ENCODE peak calls at places on chromosomes 16 and 17, in seven cellular contexts. Y is SK-N-SH, D is GM12878, A is HCT116, B is K562, E is HepG2, O is H1. J is an unnamed sample.

GRCh38 chr16:75502916-75503605 is 7.8 kb upstream of the CHST6 start:
- DNase-seq in O (no peak), A (no peak), B (no peak), E (no peak), Y (no peak), D (no peak), J (no peak)

GRCh38 chr16:6602401-6602800 is 730.2 kb upstream of the RBFOX1 start:
- DNase-seq in O (no peak), A (no peak), D (no peak), B (no peak), Y (no peak), E (no peak), J (no peak)

GRCh38 chr16:82323171-82323570 is 153.1 kb upstream of the MPHOSPH6 start:
- DNase-seq in A (no peak), D (no peak), O (no peak), B (no peak), E (no peak), Y (no peak), J (no peak)

GRCh38 chr17:43601280-43602050 is 55.3 kb upstream of the ETV4 start:
- DNase-seq in A (no peak), B (no peak), D (no peak), E (no peak), Y (no peak), O (no peak), J (no peak)

GRCh38 chr16:14264560-14264959 is 193.4 kb downstream of the MRTFB start:
- DNase-seq in D (no peak), A (no peak), B (no peak), E (no peak), O (no peak), Y (no peak), J (no peak)

GRCh38 chr17:1462164-1463112 is 6.4 kb upstream of the CRK start:
- DNase-seq in A (no peak), O (no peak), Y (no peak), D (no peak), E (no peak), B (no peak), J (no peak)

GRCh38 chr17:35748323-35748960 is 4.6 kb downstream of the GAS2L2 start:
- DNase-seq in B (no peak), E (no peak), D (no peak), A (no peak), Y (peak; percentile 54), O (no peak), J (no peak)

GRCh38 chr16:52203096-52203495 is 343.8 kb downstream of the TOX3 start:
- DNase-seq in O (no peak), Y (no peak), A (no peak), B (no peak), E (no peak), D (no peak), J (no peak)

GRCh38 chr17:32275060-32276042 is 9.7 kb downstream of the RHBDL3 start:
- DNase-seq in O (no peak), A (peak; percentile 23), D (no peak), E (no peak), Y (peak; percentile 53), B (peak; percentile 83), J (no peak)

GRCh38 chr17:79606487-79606886 is 4.4 kb downstream of the RBFOX3 start:
- DNase-seq in Y (no peak), O (no peak), D (no peak), E (no peak), A (no peak), B (no peak), J (no peak)

GRCh38 chr17:63436523-63437110 is 9.5 kb downstream of the CYB561 start:
- DNase-seq in B (no peak), E (no peak), Y (peak; percentile 73), O (no peak), D (no peak), A (peak; percentile 37), J (no peak)

GRCh38 chr16:54432481-54433229 is 146.1 kb upstream of the IRX3 start:
- DNase-seq in E (peak; percentile 71), D (no peak), B (no peak), A (no peak), Y (no peak), O (no peak), J (no peak)

GRCh38 chr17:34606721-34607120 is 27.3 kb downstream of the TMEM132E start:
- DNase-seq in B (no peak), Y (no peak), D (no peak), E (no peak), A (no peak), O (no peak), J (no peak)

GRCh38 chr17:34598161-34598776 is 18.9 kb downstream of the TMEM132E start:
- DNase-seq in E (peak; percentile 81), O (no peak), D (no peak), B (peak; percentile 34), A (no peak), Y (peak; percentile 75), J (no peak)

GRCh38 chr17:34596897-34597296 is 17.5 kb downstream of the TMEM132E start:
- DNase-seq in Y (no peak), E (no peak), D (no peak), O (no peak), A (no peak), B (no peak), J (no peak)

GRCh38 chr17:34603974-34604373 is 24.6 kb downstream of the TMEM132E start:
- DNase-seq in B (no peak), Y (no peak), A (no peak), E (no peak), D (no peak), O (no peak), J (no peak)

DNA sequence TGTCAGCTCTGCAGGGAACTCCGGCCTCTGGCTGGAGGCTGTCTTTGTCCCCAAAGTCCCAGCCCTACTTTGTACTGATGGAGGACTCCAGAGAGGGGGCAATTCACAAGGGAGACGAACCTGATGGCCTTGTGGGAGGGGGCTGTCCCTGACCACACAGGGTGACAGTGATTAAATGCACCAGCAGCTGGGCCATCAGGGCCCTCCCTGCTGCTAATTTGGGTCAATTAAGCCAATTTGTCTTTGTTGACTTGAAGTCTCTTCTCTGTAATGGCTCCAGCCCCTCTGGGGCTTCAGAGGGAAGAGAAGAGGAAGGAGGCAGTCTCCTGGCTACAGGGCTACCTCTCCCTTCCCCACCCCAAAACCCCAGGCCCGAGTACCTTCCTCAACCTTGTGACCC is 22.0 kb downstream of the TMEM132E start:
- DNase-seq in B (no peak), A (no peak), E (no peak), O (no peak), D (no peak), Y (no peak), J (no peak)
- TF ChIP-seq YY1 in B (no peak), A (no peak), E (no peak), O (no peak), D (no peak), Y (no peak), J (no peak)

GRCh38 chr17:49722066-49722465 is 14.3 kb upstream of the SLC35B1 start:
- DNase-seq in D (no peak), O (no peak), A (no peak), Y (no peak), E (no peak), B (no peak), J (no peak)

GRCh38 chr17:49727353-49727752 is 19.6 kb upstream of the SLC35B1 start:
- DNase-seq in O (no peak), E (no peak), Y (no peak), B (no peak), A (no peak), D (no peak), J (no peak)

GRCh38 chr17:49728425-49728824 is 20.7 kb upstream of the SLC35B1 start:
- DNase-seq in A (no peak), Y (no peak), B (no peak), E (no peak), O (no peak), D (no peak), J (no peak)

GRCh38 chr17:49725453-49725852 is 17.7 kb upstream of the SLC35B1 start:
- DNase-seq in E (no peak), O (no peak), A (no peak), Y (no peak), B (no peak), D (no peak), J (no peak)

DNA sequence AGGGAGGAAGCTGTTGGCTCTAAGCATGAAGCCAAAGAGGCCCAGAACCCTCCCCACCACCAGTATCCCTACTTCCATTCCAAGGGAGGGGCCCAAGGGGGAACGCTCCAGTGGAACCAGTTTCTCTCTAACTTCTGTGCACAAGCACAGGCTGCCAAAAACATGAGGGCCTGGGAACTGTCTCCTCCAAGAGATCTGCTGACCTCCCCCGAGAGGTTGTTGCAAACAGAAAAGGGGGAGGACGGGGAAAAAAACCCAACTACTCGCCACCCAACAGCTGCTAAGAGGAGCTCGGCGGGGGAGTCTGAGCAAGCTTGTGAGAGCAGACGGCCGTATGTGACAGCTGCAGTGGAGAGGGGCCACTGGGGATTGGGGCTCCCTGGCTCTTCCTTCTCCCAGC is 15.7 kb upstream of the SLC35B1 start:
- DNase-seq in B (no peak), A (no peak), O (no peak), Y (no peak), D (no peak), E (no peak), J (no peak)
- TF ChIP-seq YY1 in B (no peak), A (no peak), O (no peak), Y (no peak), D (no peak), E (no peak), J (no peak)

GRCh38 chr16:2339521-2340484 is 725 bp downstream of the ABCA3 start:
- DNase-seq in O (no peak), Y (peak; percentile 83), D (no peak), B (peak; percentile 78), E (peak; percentile 15), A (no peak), J (no peak)
- TF ChIP-seq YY1 in O (no peak), Y (peak; percentile 56), D (no peak), B (peak; percentile 53), E (peak; percentile 32), A (no peak), J (no peak)

DNA sequence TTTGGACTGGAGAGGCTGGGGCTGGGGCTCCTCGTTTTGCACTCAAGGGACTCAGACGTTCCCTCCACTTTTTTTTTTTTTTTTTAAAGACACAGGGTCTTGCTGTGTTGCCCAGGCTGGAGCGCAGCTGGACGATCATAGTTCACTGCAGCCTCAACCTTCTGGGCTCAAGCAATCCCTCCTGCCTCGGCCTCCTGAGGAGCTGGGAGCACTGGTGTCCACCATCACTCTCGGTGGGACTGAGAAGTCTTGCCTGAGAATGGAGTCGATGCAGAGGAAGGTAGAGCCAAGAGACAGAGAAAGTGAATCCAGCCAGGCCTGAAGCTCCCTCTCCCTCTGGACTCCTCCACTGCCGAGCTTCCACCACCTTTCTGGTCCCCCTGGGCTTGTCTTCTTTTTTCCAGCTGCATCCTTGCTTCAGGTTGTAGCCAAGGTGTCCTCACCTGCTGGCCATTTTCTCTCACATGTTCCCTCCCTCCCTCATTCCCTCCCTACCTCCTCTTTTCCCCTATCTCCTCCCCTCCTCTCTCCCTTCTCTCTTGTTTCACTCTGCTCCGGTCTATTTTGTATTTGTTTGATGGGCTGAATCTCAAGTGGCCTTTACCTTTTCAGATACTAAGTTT is 233.8 kb downstream of the SNX29 start:
- DNase-seq in Y (no peak), A (no peak), E (no peak), D (no peak), O (no peak), B (no peak), J (no peak)
- TF ChIP-seq YY1 in Y (no peak), A (no peak), E (no peak), D (no peak), O (no peak), B (no peak), J (no peak)

GRCh38 chr17:57355090-57355859 is 99.0 kb downstream of the MSI2 start:
- DNase-seq in E (no peak), B (no peak), D (no peak), A (no peak), O (no peak), Y (no peak), J (no peak)
- TF ChIP-seq YY1 in E (no peak), B (no peak), D (no peak), A (no peak), O (no peak), Y (no peak), J (no peak)

GRCh38 chr17:78232774-78233173 is 1.3 kb downstream of the TMEM235 start:
- DNase-seq in O (no peak), A (no peak), E (no peak), B (no peak), Y (no peak), D (no peak), J (no peak)
- TF ChIP-seq YY1 in O (no peak), A (no peak), E (no peak), B (no peak), Y (no peak), D (no peak), J (no peak)